ENCODE peak calls at places on chromosomes 1 and 21, in four cellular contexts. O, C, R and W are unnamed samples.

GRCh38 chr1:215241451-215241850 is 158.9 kb downstream of the KCNK2 start:
- DNase-seq in R (no peak), O (no peak), C (peak), W (no peak)

GRCh38 chr1:38119000-38119399 is 72.4 kb upstream of the POU3F1 start:
- DNase-seq in C (no peak), R (no peak), O (no peak), W (no peak)

GRCh38 chr1:116433283-116434257 is 60.5 kb downstream of the ATP1A1 start:
- DNase-seq in R (no peak), C (no peak), O (no peak), W (no peak)

GRCh38 chr1:63223426-63223825 is 98.9 kb upstream of the FOXD3 start:
- DNase-seq in C (no peak), O (no peak), R (no peak), W (no peak)

GRCh38 chr1:167563579-167564246 is 10.2 kb upstream of the CREG1 start:
- DNase-seq in C (peak), O (no peak), R (no peak), W (no peak)

GRCh38 chr1:48302652-48303051 is 80.1 kb downstream of the SLC5A9 start:
- DNase-seq in R (no peak), C (no peak), O (no peak), W (no peak)

GRCh38 chr1:85734961-85735360 is 26.7 kb upstream of the ZNHIT6 start:
- DNase-seq in C (no peak), R (no peak), O (no peak), W (no peak)

GRCh38 chr1:212485895-212486590 is 53.3 kb downstream of the NENF start:
- DNase-seq in R (no peak), C (peak), O (no peak), W (no peak)

DNA sequence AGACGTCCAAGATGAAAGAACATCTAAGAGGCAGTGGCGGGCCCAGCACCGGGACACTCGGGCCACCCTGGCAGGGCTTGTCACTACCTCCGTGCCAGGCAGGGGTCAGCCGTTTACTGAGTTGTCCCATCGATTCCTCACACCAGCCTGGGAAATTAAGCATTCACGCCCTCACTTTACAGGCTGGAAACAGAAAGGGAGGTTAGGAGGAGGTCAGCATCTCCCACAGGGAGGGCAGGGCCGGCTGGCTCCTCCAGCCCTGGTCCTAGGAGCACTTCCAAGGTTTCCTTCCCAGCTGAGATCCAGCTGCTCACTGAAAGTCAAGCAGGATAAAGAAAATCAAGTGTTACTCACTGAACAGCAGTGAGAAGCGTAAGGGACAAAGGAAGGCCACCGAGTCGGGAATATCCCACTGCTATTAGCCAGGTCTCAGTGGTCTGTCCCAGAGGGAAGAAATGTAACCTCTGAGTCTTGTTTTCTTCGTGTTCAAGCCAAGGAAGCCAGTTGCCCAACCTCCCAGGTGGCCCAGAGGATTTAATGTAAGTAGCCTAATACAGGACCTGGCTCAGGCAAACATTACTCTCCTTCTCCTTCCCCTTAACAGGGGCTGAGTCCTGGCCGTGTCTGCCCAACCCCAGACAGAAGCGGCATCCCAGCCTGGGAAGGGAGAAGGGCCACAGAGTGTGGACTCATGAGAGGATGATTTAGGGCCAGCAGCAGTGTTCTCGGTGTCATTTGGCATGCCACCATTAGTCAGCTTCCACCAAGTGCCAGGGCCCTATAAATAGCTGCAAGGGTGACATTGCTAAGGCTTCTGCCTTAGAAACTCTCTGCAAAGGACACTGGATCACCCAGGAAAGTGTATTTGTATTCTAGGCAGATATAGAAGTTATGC is 203.1 kb upstream of the GALNT2 start:
- DNase-seq in O (no peak), R (no peak), C (no peak), W (no peak)
- TF ChIP-seq CTCF in O (no peak), R (no peak), C (no peak), W (no peak)

GRCh38 chr1:228259368-228259894 is 51.6 kb downstream of the OBSCN start:
- DNase-seq in O (no peak), R (no peak), C (no peak), W (no peak)
- TF ChIP-seq CTCF in O (no peak), R (no peak), C (no peak), W (no peak)

GRCh38 chr1:46691997-46692790 is 20.5 kb downstream of the TEX38 start:
- DNase-seq in R (no peak), C (no peak), O (no peak), W (no peak)
- TF ChIP-seq CTCF in R (no peak), C (no peak), O (no peak), W (no peak)

GRCh38 chr1:40650075-40650474 is 15.4 kb downstream of the RIMS3 start:
- DNase-seq in R (peak), O (no peak), C (no peak), W (peak)
- TF ChIP-seq CTCF in R (peak), O (no peak), C (no peak), W (peak)

DNA sequence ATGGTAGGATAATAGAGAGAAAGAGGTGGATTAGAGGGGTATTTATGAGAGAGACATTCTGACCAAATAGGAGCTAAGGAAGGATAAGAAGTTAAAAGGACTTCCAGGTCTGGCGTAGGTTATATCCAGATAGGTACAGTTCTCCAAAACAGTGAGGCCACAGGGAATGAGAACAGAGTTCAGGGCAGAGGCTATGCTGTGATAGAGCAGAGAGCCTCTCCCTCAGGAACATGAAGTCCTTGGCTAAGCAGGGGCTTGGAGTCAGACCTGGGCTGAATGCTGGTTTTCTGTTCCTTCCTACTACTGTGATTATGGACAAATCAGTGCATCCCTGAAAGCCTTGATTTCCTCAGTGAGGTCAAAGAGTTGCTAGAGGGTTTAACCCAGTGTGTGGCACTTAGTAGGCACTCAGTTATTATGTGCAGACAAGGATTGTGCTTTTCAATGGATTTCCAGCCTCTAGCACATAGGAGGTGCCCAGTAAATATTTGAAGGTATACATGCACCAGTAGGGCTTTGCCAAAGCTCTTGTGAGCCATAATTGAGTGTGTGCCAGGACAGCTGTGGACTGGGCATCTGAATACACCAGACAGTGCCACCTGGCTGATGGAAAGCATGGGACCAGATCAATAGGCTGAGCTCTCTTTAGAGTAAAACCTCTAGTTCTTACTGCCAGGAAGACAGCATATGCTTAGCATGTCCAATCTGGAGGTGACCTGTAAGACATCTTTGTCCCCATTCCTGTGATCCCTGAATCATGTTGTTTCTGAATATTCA is 111.2 kb downstream of the PIK3R3 start:
- DNase-seq in R (no peak), C (peak), O (no peak), W (no peak)
- TF ChIP-seq CTCF in R (no peak), C (no peak), O (no peak), W (no peak)

GRCh38 chr21:36606292-36606982 is 92.5 kb upstream of the SIM2 start:
- DNase-seq in C (no peak), R (no peak), O (no peak), W (no peak)
- TF ChIP-seq CTCF in C (no peak), R (no peak), O (no peak), W (no peak)

DNA sequence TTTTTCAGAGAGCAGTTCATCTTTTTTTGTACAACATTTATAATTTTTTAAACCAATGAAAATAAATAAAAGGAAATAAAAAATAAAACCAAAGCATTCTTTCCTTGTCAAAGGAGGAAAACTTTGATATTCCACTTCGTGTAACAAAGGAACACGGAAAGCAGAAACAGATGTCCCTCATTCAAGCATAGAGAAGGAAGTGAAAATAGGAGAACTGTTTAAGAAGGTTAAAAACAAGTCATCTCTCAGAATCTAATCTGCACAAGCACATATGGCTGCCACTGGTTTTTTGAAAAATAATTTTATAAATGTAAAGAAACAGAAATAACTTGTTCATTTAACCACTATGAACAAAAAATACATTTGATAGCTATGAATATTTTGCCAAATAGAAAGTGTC is 35.9 kb upstream of the ZNF644 start:
- DNase-seq in O (no peak), C (no peak), R (peak), W (peak)
- TF ChIP-seq CTCF in O (no peak), C (no peak), R (no peak), W (no peak)

DNA sequence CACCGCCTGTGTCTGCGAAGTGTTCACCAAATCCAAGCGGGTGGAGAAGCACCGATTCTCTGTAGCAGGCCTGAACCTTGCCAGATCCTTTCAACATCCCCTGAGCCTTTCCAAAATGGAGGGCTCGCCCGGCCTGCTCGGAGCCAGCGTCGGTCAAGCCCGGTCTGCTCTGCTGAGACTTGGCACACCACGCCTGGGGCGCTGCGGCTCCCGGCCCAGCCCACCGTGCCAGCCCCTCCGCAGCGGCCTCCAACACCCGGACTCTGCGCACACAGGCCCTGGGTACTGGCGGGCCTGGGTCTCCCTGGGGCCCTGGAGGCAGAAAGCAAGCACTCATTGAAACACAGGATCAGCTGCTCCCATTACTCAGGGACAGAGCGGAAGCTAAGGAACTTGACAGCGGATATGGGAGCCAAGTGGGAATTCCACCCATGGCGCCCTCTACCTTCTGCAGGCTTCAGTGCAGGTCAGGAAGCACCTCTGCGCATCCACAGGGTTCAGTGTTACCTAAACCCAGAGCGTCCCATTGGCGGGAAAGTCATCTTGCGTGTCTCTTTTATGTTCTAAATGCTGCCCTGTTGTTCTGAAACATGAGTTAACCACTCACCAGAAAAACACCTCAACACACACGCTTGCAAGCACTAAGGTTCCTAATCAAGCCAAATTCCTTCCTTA is 159.9 kb downstream of the ZBTB18 start:
- DNase-seq in O (no peak), R (no peak), C (peak), W (no peak)
- TF ChIP-seq CTCF in O (no peak), R (no peak), C (peak), W (peak)

GRCh38 chr1:160058087-160058486 is 11.9 kb downstream of the KCNJ10 start:
- DNase-seq in R (no peak), C (peak), O (no peak), W (no peak)
- TF ChIP-seq CTCF in R (no peak), C (no peak), O (no peak), W (peak)

GRCh38 chr1:44826375-44827196 is 16.5 kb downstream of the PTCH2 start:
- DNase-seq in O (peak), C (no peak), R (no peak), W (no peak)

GRCh38 chr1:44828841-44829440 is 14.1 kb downstream of the PTCH2 start:
- DNase-seq in C (no peak), O (no peak), R (no peak), W (no peak)

GRCh38 chr1:44829506-44830384 is 13.3 kb downstream of the PTCH2 start:
- DNase-seq in R (no peak), O (no peak), C (no peak), W (no peak)

GRCh38 chr1:44828003-44828651 is 14.9 kb downstream of the PTCH2 start:
- DNase-seq in O (no peak), R (no peak), C (no peak), W (no peak)

DNA sequence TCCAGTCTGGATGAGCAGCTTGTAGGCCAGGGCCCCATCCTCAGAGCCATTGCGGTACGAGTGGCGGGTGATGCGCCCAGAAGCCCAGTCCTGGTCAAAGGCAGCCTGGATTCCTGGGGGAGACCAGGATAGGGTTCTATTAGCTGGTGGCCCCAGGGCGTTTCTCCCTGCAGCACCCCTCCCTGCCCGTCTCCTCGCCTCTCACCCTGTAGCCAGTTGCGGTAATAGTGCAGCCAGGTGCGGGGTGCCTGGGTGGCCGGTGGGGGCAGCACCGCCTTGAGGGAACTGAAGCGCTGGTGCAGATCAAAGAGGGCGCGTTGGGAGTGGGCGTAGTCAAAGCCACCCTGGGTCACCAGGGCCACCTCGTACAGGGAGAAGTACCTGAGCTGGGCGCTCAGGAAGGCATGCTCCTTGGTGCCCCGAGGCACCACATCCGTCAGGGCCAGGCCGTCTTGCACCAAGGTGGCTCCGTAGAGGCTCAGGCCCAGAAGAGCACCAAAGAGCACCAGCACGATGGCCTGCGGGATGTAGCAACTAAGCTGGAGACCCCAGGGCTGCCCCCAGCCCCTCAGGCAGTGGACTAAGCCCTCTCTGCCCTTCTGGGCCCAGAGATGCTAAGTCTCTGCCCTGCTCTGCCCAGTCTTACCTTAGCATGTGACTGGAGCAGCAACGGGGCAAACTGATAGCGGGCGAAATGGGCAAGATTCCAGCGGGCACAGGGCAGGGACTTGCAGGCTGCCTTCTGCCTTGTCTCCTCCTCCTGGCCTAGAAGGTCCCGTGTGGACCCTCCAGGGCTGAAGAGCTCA is 15.7 kb downstream of the PTCH2 start:
- DNase-seq in O (no peak), C (no peak), R (no peak), W (no peak)
- TF ChIP-seq CTCF in O (no peak), C (no peak), R (no peak), W (no peak)